ENCODE peak calls at places on chromosomes 6 and 20, in five cellular contexts. Z is dorsolateral prefrontal cortex; A is GM12865; D is effector memory CD4-positive, alpha-beta T cell; U is fibroblast of pulmonary artery. K is an unnamed sample.
A peak's percentile ranks its signal among the peaks of the same experiment; 100 is the strongest.

GRCh38 chr6:116278853-116279231 is 888 bp downstream of the TSPYL1 start:
- DNase-seq in Z (no peak), A (peak; percentile 36), D (no peak), U (peak; percentile 67), K (no peak)

GRCh38 chr6:147802400-147802799 is 293.9 kb downstream of the SAMD5 start:
- DNase-seq in Z (no peak), A (no peak), D (no peak), U (no peak), K (peak; percentile 32)

GRCh38 chr6:33672808-33673207 is 38.7 kb downstream of the UQCC2 start:
- DNase-seq in Z (no peak), A (peak; percentile 55), D (no peak), U (peak; percentile 96), K (peak; percentile 97)

GRCh38 chr20:63074631-63075030 is 67.9 kb upstream of the BHLHE23 start:
- DNase-seq in Z (peak; percentile 8), A (no peak), D (no peak), U (no peak), K (no peak)

GRCh38 chr6:147173675-147174339 is 30.4 kb upstream of the STXBP5 start:
- DNase-seq in Z (no peak), A (no peak), D (no peak), U (peak; percentile 40), K (peak; percentile 8)

GRCh38 chr6:37137881-37138568 is 31.9 kb upstream of the PIM1 start:
- DNase-seq in Z (no peak), A (no peak), D (no peak), U (peak; percentile 94), K (peak; percentile 78)

GRCh38 chr6:10579803-10580202 is 58.7 kb downstream of the GCNT2 start:
- DNase-seq in Z (no peak), A (no peak), D (no peak), U (no peak), K (no peak)

GRCh38 chr6:43758617-43759050 is 11.4 kb upstream of the VEGFA start:
- DNase-seq in Z (no peak), A (no peak), D (no peak), U (no peak), K (peak; percentile 48)

GRCh38 chr20:32507998-32508774 is 76.9 kb downstream of the NOL4L start:
- DNase-seq in Z (no peak), A (no peak), D (no peak), U (no peak), K (no peak)

GRCh38 chr6:14681699-14682487 is 564.0 kb upstream of the JARID2 start:
- DNase-seq in Z (no peak), A (no peak), D (no peak), U (no peak), K (no peak)

GRCh38 chr6:34004706-34005105 is 141.2 kb downstream of the GRM4 start:
- DNase-seq in Z (no peak), A (no peak), D (no peak), U (no peak), K (no peak)

GRCh38 chr6:152146385-152146784 is 338.9 kb downstream of the ESR1 start:
- DNase-seq in Z (no peak), A (no peak), D (no peak), U (peak; percentile 58), K (peak; percentile 69)

GRCh38 chr20:63808964-63809674 is 21.9 kb downstream of the ZBTB46 start:
- DNase-seq in Z (no peak), A (no peak), D (no peak), U (no peak), K (no peak)

GRCh38 chr6:84508981-84509380 is 255.4 kb downstream of the TBX18 start:
- DNase-seq in Z (no peak), A (no peak), D (no peak), U (peak; percentile 48), K (peak; percentile 66)

GRCh38 chr6:118569498-118569897 is 21.4 kb downstream of the PLN start:
- DNase-seq in Z (no peak), A (no peak), D (no peak), U (no peak), K (no peak)

GRCh38 chr20:60748086-60748485 is 504.0 kb upstream of the CDH4 start:
- DNase-seq in Z (no peak), A (no peak), D (no peak), U (no peak), K (no peak)

GRCh38 chr20:25139061-25139705 is 56.3 kb upstream of the ENTPD6 start:
- DNase-seq in Z (no peak), A (peak; percentile 11), D (no peak), U (no peak), K (no peak)

GRCh38 chr20:49887828-49888340 is 27.4 kb downstream of the SPATA2 start:
- DNase-seq in Z (no peak), A (no peak), D (no peak), U (no peak), K (no peak)

GRCh38 chr20:46400828-46401477 is 5.5 kb downstream of the ELMO2 start:
- DNase-seq in Z (no peak), A (no peak), D (peak; percentile 44), U (peak; percentile 45), K (peak; percentile 74)

GRCh38 chr6:31086788-31087440 is 25.5 kb downstream of the C6orf15 start:
- DNase-seq in Z (no peak), A (no peak), D (no peak), U (peak; percentile 50), K (peak; percentile 62)

GRCh38 chr6:17580518-17581048 is 19.5 kb upstream of the FAM8A1 start:
- DNase-seq in Z (no peak), A (no peak), D (no peak), U (peak; percentile 40), K (peak; percentile 42)
- H3K4me3 ChIP-seq in Z (peak overlapping the region; percentile 44), A (no peak overlapping the region), D (peak overlapping the region; percentile 53), U (peak overlapping the region; percentile 54), K (peak overlapping the region; percentile 84)

DNA sequence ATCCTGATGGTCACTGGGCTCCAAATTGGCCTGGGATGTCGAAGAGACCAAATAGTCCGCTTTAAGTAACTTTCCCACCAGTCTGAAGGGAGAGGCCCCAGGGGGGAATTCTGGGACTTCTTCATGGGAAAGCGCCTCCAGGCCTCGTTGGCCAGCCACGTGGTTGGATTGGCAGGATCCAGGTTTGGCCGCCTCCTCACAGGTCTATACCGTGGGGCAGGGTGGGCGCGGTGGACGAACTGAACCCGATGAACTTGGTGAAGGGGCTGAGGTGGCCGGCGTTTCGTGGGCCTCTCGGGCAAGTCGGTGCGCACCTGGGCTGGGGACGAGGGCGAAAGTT is 297 bp downstream of the POM121L2 start:
- DNase-seq in Z (no peak), A (no peak), D (no peak), U (no peak), K (no peak)
- H3K4me3 ChIP-seq in Z (no peak overlapping the region), A (peak overlapping the region; percentile 78), D (no peak overlapping the region), U (peak overlapping the region; percentile 59), K (peak overlapping the region; percentile 77)

GRCh38 chr6:107585815-107586435 is 96.0 kb downstream of the SOBP start:
- DNase-seq in Z (no peak), A (no peak), D (no peak), U (no peak), K (no peak)
- H3K4me3 ChIP-seq in Z (no peak overlapping the region), A (no peak overlapping the region), D (no peak overlapping the region), U (no peak overlapping the region), K (no peak overlapping the region)

DNA sequence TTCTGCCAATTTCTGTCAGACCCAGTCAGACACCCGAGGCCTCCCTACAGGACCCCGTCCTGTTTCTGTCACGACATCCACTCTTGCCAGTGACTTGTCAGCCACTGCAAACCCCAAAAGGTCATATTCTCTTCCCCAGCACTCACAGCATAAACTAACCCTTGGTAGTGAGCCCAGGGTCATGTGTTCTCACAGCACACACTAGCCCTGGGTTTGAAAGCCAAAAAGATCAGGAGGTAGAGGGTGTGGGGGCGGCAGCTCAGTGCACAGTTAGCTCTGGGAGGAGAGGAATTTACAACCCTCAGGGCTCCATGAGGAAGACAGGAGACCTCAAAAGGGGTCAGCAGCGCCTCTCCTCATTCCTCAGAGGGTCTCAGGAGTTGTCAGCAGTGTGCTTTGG is 9.9 kb upstream of the SNX9 start:
- DNase-seq in Z (no peak), A (no peak), D (no peak), U (peak; percentile 52), K (peak; percentile 19)
- H3K4me3 ChIP-seq in Z (no peak overlapping the region), A (no peak overlapping the region), D (no peak overlapping the region), U (no peak overlapping the region), K (peak overlapping the region; percentile 71)

DNA sequence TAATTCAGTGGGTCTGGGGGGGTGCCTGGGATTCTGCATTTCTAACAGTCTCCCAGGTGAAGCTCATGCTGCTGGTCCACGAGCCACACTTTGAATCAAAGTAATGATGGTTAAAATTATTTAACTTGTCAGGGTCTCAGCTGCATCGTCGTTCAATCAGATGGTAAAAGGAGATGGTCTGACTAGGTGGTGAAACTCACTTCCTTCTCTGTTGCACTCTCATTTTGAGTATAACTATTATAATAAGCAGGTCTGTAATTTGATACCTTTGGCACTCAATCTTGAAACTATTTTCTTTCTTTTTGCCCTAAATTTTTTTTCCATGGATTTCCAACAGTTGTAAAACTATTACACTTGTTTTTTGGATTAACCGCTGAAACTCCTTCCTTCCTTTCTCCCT is 292.5 kb downstream of the FARS2 start:
- DNase-seq in Z (no peak), A (peak; percentile 35), D (no peak), U (no peak), K (peak; percentile 22)
- H3K4me3 ChIP-seq in Z (no peak overlapping the region), A (no peak overlapping the region), D (no peak overlapping the region), U (no peak overlapping the region), K (no peak overlapping the region)

K was measured in adipocyte.